ENCODE peak calls at places on chromosomes 12 and 14, in nine cellular contexts. One of them, this sample, is unnamed.

GRCh38 chr12:48750215-48750614 is 33.7 kb upstream of the CCNT1 start:
- DNase-seq in GM18507: no peak
- DNase-seq in left ventricle myocardium superior: no peak
- DNase-seq in Caki2: no peak
- DNase-seq in HAP-1: no peak
- DNase-seq in AG09309: no peak
- DNase-seq in AG09319: no peak
- DNase-seq in amygdala: no peak
- DNase-seq in MCF 10A: no peak
- DNase-seq in this sample: no peak

GRCh38 chr12:89514751-89515150 is 9.8 kb downstream of the GALNT4 start:
- DNase-seq in GM18507: no peak
- DNase-seq in left ventricle myocardium superior: no peak
- DNase-seq in Caki2: no peak
- DNase-seq in HAP-1: no peak
- DNase-seq in AG09309: no peak
- DNase-seq in AG09319: no peak
- DNase-seq in amygdala: no peak
- DNase-seq in MCF 10A: no peak
- DNase-seq in this sample: no peak

GRCh38 chr12:24719293-24719721 is 229.6 kb downstream of the BCAT1 start:
- DNase-seq in GM18507: no peak
- DNase-seq in left ventricle myocardium superior: no peak
- DNase-seq in Caki2: peak
- DNase-seq in HAP-1: no peak
- DNase-seq in AG09309: no peak
- DNase-seq in AG09319: no peak
- DNase-seq in amygdala: no peak
- DNase-seq in MCF 10A: peak
- DNase-seq in this sample: no peak

GRCh38 chr12:124162151-124163110 is 132.5 kb upstream of the RFLNA start:
- DNase-seq in GM18507: no peak
- DNase-seq in left ventricle myocardium superior: no peak
- DNase-seq in Caki2: no peak
- DNase-seq in HAP-1: no peak
- DNase-seq in AG09309: no peak
- DNase-seq in AG09319: no peak
- DNase-seq in amygdala: no peak
- DNase-seq in MCF 10A: peak
- DNase-seq in this sample: no peak

GRCh38 chr14:76639606-76640272 is 121.5 kb upstream of the VASH1 start:
- DNase-seq in GM18507: no peak
- DNase-seq in left ventricle myocardium superior: no peak
- DNase-seq in Caki2: no peak
- DNase-seq in HAP-1: no peak
- DNase-seq in AG09309: no peak
- DNase-seq in AG09319: no peak
- DNase-seq in amygdala: no peak
- DNase-seq in MCF 10A: no peak
- DNase-seq in this sample: no peak

GRCh38 chr12:20183563-20183962 is 184.8 kb upstream of the PDE3A start:
- DNase-seq in GM18507: no peak
- DNase-seq in left ventricle myocardium superior: no peak
- DNase-seq in Caki2: no peak
- DNase-seq in HAP-1: no peak
- DNase-seq in AG09309: no peak
- DNase-seq in AG09319: no peak
- DNase-seq in amygdala: no peak
- DNase-seq in MCF 10A: no peak
- DNase-seq in this sample: no peak

GRCh38 chr12:106582661-106583577 is at the start of gene RFX4:
- DNase-seq in GM18507: no peak
- DNase-seq in left ventricle myocardium superior: no peak
- DNase-seq in Caki2: no peak
- DNase-seq in HAP-1: peak
- DNase-seq in AG09309: no peak
- DNase-seq in AG09319: no peak
- DNase-seq in amygdala: peak
- DNase-seq in MCF 10A: no peak
- DNase-seq in this sample: no peak

GRCh38 chr12:3833670-3834310 is 39.4 kb downstream of the PARP11 start:
- DNase-seq in GM18507: no peak
- DNase-seq in left ventricle myocardium superior: no peak
- DNase-seq in Caki2: no peak
- DNase-seq in HAP-1: no peak
- DNase-seq in AG09309: no peak
- DNase-seq in AG09319: no peak
- DNase-seq in amygdala: no peak
- DNase-seq in MCF 10A: no peak
- DNase-seq in this sample: no peak

GRCh38 chr12:132079695-132080094 is 64.4 kb downstream of the DDX51 start:
- DNase-seq in GM18507: no peak
- DNase-seq in left ventricle myocardium superior: no peak
- DNase-seq in Caki2: no peak
- DNase-seq in HAP-1: no peak
- DNase-seq in AG09309: no peak
- DNase-seq in AG09319: no peak
- DNase-seq in amygdala: no peak
- DNase-seq in MCF 10A: no peak
- DNase-seq in this sample: no peak

GRCh38 chr14:38012056-38012455 is 195.6 kb upstream of the SSTR1 start:
- DNase-seq in GM18507: no peak
- DNase-seq in left ventricle myocardium superior: no peak
- DNase-seq in Caki2: no peak
- DNase-seq in HAP-1: no peak
- DNase-seq in AG09309: no peak
- DNase-seq in AG09319: no peak
- DNase-seq in amygdala: no peak
- DNase-seq in MCF 10A: no peak
- DNase-seq in this sample: no peak

GRCh38 chr12:110901401-110901800 is 19.0 kb downstream of the MYL2 start:
- DNase-seq in GM18507: no peak
- DNase-seq in left ventricle myocardium superior: no peak
- DNase-seq in Caki2: no peak
- DNase-seq in HAP-1: no peak
- DNase-seq in AG09309: no peak
- DNase-seq in AG09319: no peak
- DNase-seq in amygdala: no peak
- DNase-seq in MCF 10A: no peak
- DNase-seq in this sample: no peak

GRCh38 chr12:39227218-39227617 is 215.7 kb downstream of the KIF21A start:
- DNase-seq in GM18507: no peak
- DNase-seq in left ventricle myocardium superior: no peak
- DNase-seq in Caki2: no peak
- DNase-seq in HAP-1: peak
- DNase-seq in AG09309: no peak
- DNase-seq in AG09319: no peak
- DNase-seq in amygdala: no peak
- DNase-seq in MCF 10A: no peak
- DNase-seq in this sample: no peak

This sample was measured in T follicular helper cell.